ENCODE peak calls at places on chromosomes 16 and 17, in six cellular contexts. G, J, K, M, X and E are unnamed samples.

GRCh38 chr17:45745843-45746494 is 38.2 kb upstream of the CRHR1 start:
- DNase-seq in X (no peak), M (no peak), G (peak; percentile 60), J (no peak), K (no peak), E (no peak)

GRCh38 chr16:72317378-72317777 is 145.4 kb upstream of the PMFBP1 start:
- DNase-seq in X (no peak), J (no peak), G (no peak), K (no peak), M (no peak), E (no peak)

GRCh38 chr16:1930338-1930720 is 12.1 kb upstream of the HS3ST6 start:
- DNase-seq in X (no peak), M (no peak), K (no peak), J (no peak), G (no peak), E (no peak)

GRCh38 chr16:69105501-69106361 is at the start of gene HAS3:
- DNase-seq in K (peak; percentile 75), G (peak; percentile 93), M (peak; percentile 64), X (peak; percentile 34), J (no peak), E (peak; percentile 74)

GRCh38 chr17:32498362-32498761 is 11.6 kb downstream of the CDK5R1 start:
- DNase-seq in M (no peak), G (peak; percentile 71), X (no peak), K (no peak), J (no peak), E (peak; percentile 56)

GRCh38 chr16:3073448-3073847 is 8.0 kb downstream of the IL32 start:
- DNase-seq in X (no peak), G (no peak), M (no peak), K (no peak), J (no peak), E (no peak)

GRCh38 chr16:20897897-20898296 is 2.3 kb downstream of the DCUN1D3 start:
- DNase-seq in K (no peak), J (no peak), M (no peak), G (peak; percentile 30), X (no peak), E (no peak)

GRCh38 chr17:50290074-50290702 is 15.9 kb downstream of the TMEM92 start:
- DNase-seq in J (no peak), G (no peak), M (no peak), X (no peak), K (peak; percentile 37), E (no peak)

DNA sequence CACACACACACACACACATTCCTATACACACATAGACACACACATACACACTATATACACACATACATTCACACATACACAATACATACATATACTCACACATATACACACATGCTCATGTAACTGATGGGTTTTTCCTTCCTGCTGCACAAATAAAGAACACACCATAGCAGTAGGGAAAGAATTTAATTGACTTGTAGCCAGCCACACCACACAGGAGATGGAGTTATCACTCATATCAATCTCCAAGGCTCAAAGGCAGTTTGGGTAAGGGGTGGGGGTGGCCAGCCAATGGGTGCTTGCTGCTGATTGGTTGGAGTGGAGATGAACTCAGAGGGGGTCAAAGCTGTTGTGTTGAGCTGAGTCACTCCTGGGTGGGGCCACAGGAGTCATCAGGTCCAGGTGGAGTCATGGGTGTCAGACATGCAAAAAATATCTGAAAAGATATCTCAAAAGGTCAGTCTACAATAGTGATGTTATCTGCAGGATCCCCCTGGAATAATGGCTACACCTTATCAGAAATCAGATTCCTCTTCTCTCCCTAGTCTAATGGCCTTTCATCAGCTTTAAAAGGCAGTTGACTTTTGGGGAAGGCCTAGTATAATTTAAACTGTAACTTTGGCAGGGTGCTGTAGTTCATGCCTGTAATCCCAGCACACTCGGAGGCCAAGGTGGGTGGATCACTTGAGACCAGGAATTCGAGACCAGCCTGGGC is 46.1 kb downstream of the WSB1 start:
- DNase-seq in K (peak; percentile 95), M (no peak), X (peak; percentile 46), G (no peak), J (no peak), E (no peak)
- TF ChIP-seq CREB1 in K (peak; percentile 26), M (no peak), X (no peak), G (no peak), J (no peak), E (no peak)

GRCh38 chr16:77449208-77449607 is 14.4 kb upstream of the ADAMTS18 start:
- DNase-seq in M (no peak), G (no peak), J (no peak), K (no peak), X (no peak), E (no peak)

GRCh38 chr16:77450790-77451487 is 16.1 kb upstream of the ADAMTS18 start:
- DNase-seq in X (no peak), J (no peak), M (no peak), G (no peak), K (no peak), E (no peak)

GRCh38 chr16:77457046-77457445 is 22.2 kb upstream of the ADAMTS18 start:
- DNase-seq in J (no peak), X (no peak), M (no peak), K (no peak), G (no peak), E (no peak)

GRCh38 chr16:77452243-77452642 is 17.4 kb upstream of the ADAMTS18 start:
- DNase-seq in M (no peak), K (no peak), X (no peak), G (no peak), J (no peak), E (no peak)
- TF ChIP-seq CREB1 in M (no peak), K (no peak), X (no peak), G (no peak), J (no peak), E (no peak)

GRCh38 chr17:2710804-2711607 is 558 bp downstream of the CLUH start:
- DNase-seq in G (peak; percentile 68), J (no peak), K (no peak), M (no peak), X (peak; percentile 75), E (peak; percentile 49)
- TF ChIP-seq CREB1 in G (no peak), J (no peak), K (no peak), M (no peak), X (no peak), E (peak; percentile 81)

GRCh38 chr16:77211880-77212735 is 12.9 kb downstream of the SYCE1L start:
- DNase-seq in K (peak; percentile 55), X (no peak), M (peak; percentile 80), J (no peak), G (peak; percentile 92), E (peak; percentile 85)

GRCh38 chr16:77212736-77213541 is 13.7 kb downstream of the SYCE1L start:
- DNase-seq in J (no peak), K (peak; percentile 66), G (peak; percentile 84), M (no peak), X (no peak), E (peak; percentile 76)

GRCh38 chr16:77208382-77208781 is 9.2 kb downstream of the SYCE1L start:
- DNase-seq in K (no peak), G (no peak), M (no peak), J (no peak), X (no peak), E (no peak)

GRCh38 chr16:77214411-77215138 is 15.4 kb downstream of the SYCE1L start:
- DNase-seq in J (no peak), X (no peak), G (no peak), M (no peak), K (no peak), E (no peak)

DNA sequence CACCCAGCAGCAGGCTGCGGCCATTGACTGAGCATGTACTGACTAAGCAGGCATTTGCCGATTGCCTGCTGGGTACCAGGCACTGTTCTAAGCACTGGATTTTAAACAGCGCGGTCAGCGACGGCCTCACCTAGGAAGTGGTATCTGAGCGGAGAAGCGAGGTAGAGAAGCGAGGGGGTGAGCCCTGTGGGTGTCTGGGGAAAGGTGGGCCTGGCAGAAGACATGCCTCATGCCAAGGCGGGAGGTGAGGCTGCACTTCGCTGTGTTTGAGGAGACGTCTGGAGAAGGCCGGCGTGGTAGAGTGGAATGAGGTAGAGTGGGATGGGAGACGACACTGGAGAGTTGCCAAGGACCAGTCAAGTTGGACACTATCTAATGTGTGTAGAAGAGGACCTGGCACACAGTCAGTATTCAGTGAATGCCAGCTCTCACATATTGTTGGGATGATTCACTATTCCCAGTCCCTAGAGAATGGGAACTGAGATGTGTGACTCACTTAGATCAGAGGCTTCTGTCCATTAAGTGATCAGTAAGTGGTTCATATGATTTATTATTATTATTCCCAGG is 14.4 kb downstream of the SYCE1L start:
- DNase-seq in G (no peak), K (no peak), J (no peak), M (no peak), X (peak; percentile 46), E (no peak)
- TF ChIP-seq CREB1 in G (no peak), K (no peak), J (no peak), M (no peak), X (no peak), E (no peak)